ENCODE peak calls at places on chromosomes 7 and 10, in seven cellular contexts. One of them, this sample, is unnamed.

GRCh38 chr10:99457808-99458207 is 27.4 kb upstream of the GOT1 start:
- DNase-seq in trophoblast cell: no peak
- DNase-seq in mesendoderm: no peak
- DNase-seq in H9: no peak
- DNase-seq in IMR-90: peak
- DNase-seq in neuronal stem cell: no peak
- DNase-seq in H1: no peak
- DNase-seq in this sample: peak

GRCh38 chr10:6088721-6089333 is at the start of gene RBM17:
- DNase-seq in trophoblast cell: peak
- DNase-seq in neuronal stem cell: peak
- DNase-seq in H1: peak
- DNase-seq in H9: peak
- DNase-seq in mesendoderm: peak
- DNase-seq in IMR-90: peak
- DNase-seq in this sample: peak

GRCh38 chr7:133645870-133646492 is 393.1 kb downstream of the EXOC4 start:
- DNase-seq in H1: no peak
- DNase-seq in IMR-90: peak
- DNase-seq in mesendoderm: no peak
- DNase-seq in neuronal stem cell: no peak
- DNase-seq in trophoblast cell: no peak
- DNase-seq in H9: no peak
- DNase-seq in this sample: peak

GRCh38 chr10:99854860-99855259 is 72.4 kb downstream of the ABCC2 start:
- DNase-seq in H1: no peak
- DNase-seq in neuronal stem cell: no peak
- DNase-seq in trophoblast cell: peak
- DNase-seq in H9: no peak
- DNase-seq in mesendoderm: peak
- DNase-seq in IMR-90: peak
- DNase-seq in this sample: peak

GRCh38 chr10:67520924-67521520 is 175.0 kb downstream of the CTNNA3 start:
- DNase-seq in H9: peak
- DNase-seq in trophoblast cell: peak
- DNase-seq in H1: no peak
- DNase-seq in mesendoderm: peak
- DNase-seq in IMR-90: peak
- DNase-seq in neuronal stem cell: peak
- DNase-seq in this sample: peak

GRCh38 chr10:35890061-35890969 is 248.2 kb upstream of the FZD8 start:
- DNase-seq in H1: no peak
- DNase-seq in IMR-90: peak
- DNase-seq in trophoblast cell: no peak
- DNase-seq in mesendoderm: no peak
- DNase-seq in H9: no peak
- DNase-seq in neuronal stem cell: no peak
- DNase-seq in this sample: peak

GRCh38 chr10:3825244-3825643 is 40.2 kb upstream of the KLF6 start:
- DNase-seq in H9: no peak
- DNase-seq in IMR-90: peak
- DNase-seq in trophoblast cell: peak
- DNase-seq in H1: no peak
- DNase-seq in neuronal stem cell: no peak
- DNase-seq in mesendoderm: peak
- DNase-seq in this sample: peak

GRCh38 chr10:124745678-124746077 is 1.5 kb upstream of the FAM53B start:
- DNase-seq in H1: no peak
- DNase-seq in IMR-90: peak
- DNase-seq in trophoblast cell: peak
- DNase-seq in neuronal stem cell: no peak
- DNase-seq in mesendoderm: peak
- DNase-seq in H9: no peak
- DNase-seq in this sample: peak

GRCh38 chr10:58475322-58476277 is 37.1 kb upstream of the BICC1 start:
- DNase-seq in H9: no peak
- DNase-seq in IMR-90: peak
- DNase-seq in trophoblast cell: no peak
- DNase-seq in mesendoderm: peak
- DNase-seq in neuronal stem cell: no peak
- DNase-seq in H1: no peak
- DNase-seq in this sample: peak

GRCh38 chr10:61016007-61016406 is 72.0 kb upstream of the RHOBTB1 start:
- DNase-seq in mesendoderm: no peak
- DNase-seq in neuronal stem cell: no peak
- DNase-seq in H1: no peak
- DNase-seq in trophoblast cell: no peak
- DNase-seq in IMR-90: no peak
- DNase-seq in H9: no peak
- DNase-seq in this sample: no peak

GRCh38 chr10:95832216-95833037 is 75.3 kb upstream of the CC2D2B start:
- DNase-seq in mesendoderm: no peak
- DNase-seq in neuronal stem cell: no peak
- DNase-seq in IMR-90: no peak
- DNase-seq in H9: no peak
- DNase-seq in trophoblast cell: no peak
- DNase-seq in H1: no peak
- DNase-seq in this sample: no peak

GRCh38 chr10:88986549-88987242 is 3.9 kb upstream of the FAS start:
- DNase-seq in IMR-90: peak
- DNase-seq in trophoblast cell: peak
- DNase-seq in mesendoderm: peak
- DNase-seq in neuronal stem cell: peak
- DNase-seq in H9: no peak
- DNase-seq in H1: no peak
- DNase-seq in this sample: peak

GRCh38 chr7:55271069-55271468 is 94.1 kb upstream of the LANCL2 start:
- DNase-seq in trophoblast cell: peak
- DNase-seq in neuronal stem cell: no peak
- DNase-seq in mesendoderm: peak
- DNase-seq in H9: no peak
- DNase-seq in IMR-90: peak
- DNase-seq in H1: no peak
- DNase-seq in this sample: peak

DNA sequence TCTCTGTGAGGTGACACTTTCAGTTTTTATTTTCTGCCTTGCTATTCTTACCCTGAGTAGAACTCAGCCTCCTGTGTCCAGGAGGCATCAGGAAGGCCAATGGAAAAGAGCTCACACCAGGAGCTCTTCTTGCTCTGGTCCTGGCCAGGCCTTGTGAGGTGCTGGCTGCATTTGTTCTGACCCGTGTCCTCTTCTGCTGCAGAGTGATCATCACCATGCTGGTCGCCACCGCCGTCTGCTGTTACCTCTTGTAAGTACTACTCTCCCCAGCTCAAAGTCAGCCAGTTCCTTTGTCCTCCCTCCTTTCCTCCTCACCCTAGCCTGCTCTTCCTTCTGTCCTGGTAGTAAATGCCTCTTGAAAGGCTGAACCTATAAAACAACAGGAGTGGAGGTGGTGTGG is 1.6 kb downstream of the ATP6V0E2 start:
- DNase-seq in neuronal stem cell: no peak
- DNase-seq in mesendoderm: no peak
- DNase-seq in H9: peak
- DNase-seq in trophoblast cell: no peak
- DNase-seq in H1: no peak
- DNase-seq in IMR-90: no peak
- DNase-seq in this sample: no peak
- H2BK5ac ChIP-seq in neuronal stem cell: no peak
- H2BK5ac ChIP-seq in mesendoderm: no peak
- H2BK5ac ChIP-seq in H9: no peak
- H2BK5ac ChIP-seq in trophoblast cell: no peak
- H2BK5ac ChIP-seq in H1: no peak
- H2BK5ac ChIP-seq in IMR-90: no peak
- H2BK5ac ChIP-seq in this sample: no peak

GRCh38 chr7:4610768-4611467 is 71.2 kb upstream of the FOXK1 start:
- DNase-seq in mesendoderm: peak
- DNase-seq in trophoblast cell: peak
- DNase-seq in neuronal stem cell: peak
- DNase-seq in H1: no peak
- DNase-seq in IMR-90: peak
- DNase-seq in H9: peak
- DNase-seq in this sample: peak
- H3K23ac ChIP-seq in mesendoderm: no peak
- H3K23ac ChIP-seq in trophoblast cell: no peak
- H3K23ac ChIP-seq in neuronal stem cell: no peak
- H3K23ac ChIP-seq in H1: no peak
- H3K23ac ChIP-seq in IMR-90: no peak
- H3K23ac ChIP-seq in H9: no peak
- H3K23ac ChIP-seq in this sample: no peak

DNA sequence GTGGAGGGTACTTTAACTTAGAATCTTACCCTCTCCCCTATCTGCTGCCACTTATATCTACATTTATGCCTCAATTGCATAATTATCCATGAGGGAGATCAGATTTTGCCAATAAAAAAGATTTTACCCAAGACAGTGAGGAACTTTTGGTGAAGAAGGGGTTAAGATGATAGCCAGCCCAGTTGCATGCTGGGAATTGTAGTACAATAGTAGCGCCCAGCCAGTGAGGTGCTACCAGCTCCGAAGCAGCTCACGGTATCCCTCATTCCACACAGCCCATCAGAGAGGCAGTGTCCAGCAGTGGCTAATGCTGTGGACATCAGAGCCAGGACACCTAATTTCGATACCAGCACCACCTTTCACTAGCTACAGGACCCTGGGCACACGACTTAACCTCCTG is 5.9 kb upstream of the LGI1 start:
- DNase-seq in H9: peak
- DNase-seq in H1: no peak
- DNase-seq in neuronal stem cell: no peak
- DNase-seq in trophoblast cell: peak
- DNase-seq in IMR-90: peak
- DNase-seq in mesendoderm: peak
- DNase-seq in this sample: peak
- H2BK120ac ChIP-seq in H9: no peak
- H2BK120ac ChIP-seq in H1: no peak
- H2BK120ac ChIP-seq in neuronal stem cell: no peak
- H2BK120ac ChIP-seq in trophoblast cell: no peak
- H2BK120ac ChIP-seq in IMR-90: no peak
- H2BK120ac ChIP-seq in mesendoderm: no peak
- H2BK120ac ChIP-seq in this sample: no peak

GRCh38 chr7:108062250-108063014 is 59.5 kb upstream of the LAMB1 start:
- DNase-seq in neuronal stem cell: no peak
- DNase-seq in H9: no peak
- DNase-seq in trophoblast cell: no peak
- DNase-seq in H1: no peak
- DNase-seq in mesendoderm: no peak
- DNase-seq in IMR-90: peak
- DNase-seq in this sample: no peak
- H2BK5ac ChIP-seq in neuronal stem cell: no peak
- H2BK5ac ChIP-seq in H9: no peak
- H2BK5ac ChIP-seq in trophoblast cell: no peak
- H2BK5ac ChIP-seq in H1: no peak
- H2BK5ac ChIP-seq in mesendoderm: no peak
- H2BK5ac ChIP-seq in IMR-90: no peak
- H2BK5ac ChIP-seq in this sample: no peak

GRCh38 chr7:76357379-76358052 is 1.3 kb downstream of the YWHAG start:
- DNase-seq in H9: no peak
- DNase-seq in mesendoderm: no peak
- DNase-seq in IMR-90: no peak
- DNase-seq in neuronal stem cell: no peak
- DNase-seq in H1: no peak
- DNase-seq in trophoblast cell: peak
- DNase-seq in this sample: no peak
- H3K23ac ChIP-seq in H9: no peak
- H3K23ac ChIP-seq in mesendoderm: no peak
- H3K23ac ChIP-seq in IMR-90: peak
- H3K23ac ChIP-seq in neuronal stem cell: no peak
- H3K23ac ChIP-seq in H1: no peak
- H3K23ac ChIP-seq in trophoblast cell: no peak
- H3K23ac ChIP-seq in this sample: no peak

GRCh38 chr10:132783165-132783736 is 2.7 kb downstream of the NKX6-2 start:
- DNase-seq in H1: no peak
- DNase-seq in mesendoderm: no peak
- DNase-seq in IMR-90: no peak
- DNase-seq in H9: no peak
- DNase-seq in trophoblast cell: no peak
- DNase-seq in neuronal stem cell: peak
- DNase-seq in this sample: no peak

GRCh38 chr10:132781556-132781955 is 4.4 kb downstream of the NKX6-2 start:
- DNase-seq in H9: no peak
- DNase-seq in neuronal stem cell: no peak
- DNase-seq in H1: no peak
- DNase-seq in trophoblast cell: no peak
- DNase-seq in IMR-90: no peak
- DNase-seq in mesendoderm: no peak
- DNase-seq in this sample: no peak

GRCh38 chr10:132779850-132780249 is 6.1 kb downstream of the NKX6-2 start:
- DNase-seq in H1: no peak
- DNase-seq in H9: no peak
- DNase-seq in neuronal stem cell: no peak
- DNase-seq in mesendoderm: no peak
- DNase-seq in trophoblast cell: no peak
- DNase-seq in IMR-90: no peak
- DNase-seq in this sample: no peak

GRCh38 chr10:132777441-132777840 is 8.5 kb downstream of the NKX6-2 start:
- DNase-seq in H1: no peak
- DNase-seq in mesendoderm: no peak
- DNase-seq in neuronal stem cell: no peak
- DNase-seq in IMR-90: no peak
- DNase-seq in H9: no peak
- DNase-seq in trophoblast cell: no peak
- DNase-seq in this sample: no peak

DNA sequence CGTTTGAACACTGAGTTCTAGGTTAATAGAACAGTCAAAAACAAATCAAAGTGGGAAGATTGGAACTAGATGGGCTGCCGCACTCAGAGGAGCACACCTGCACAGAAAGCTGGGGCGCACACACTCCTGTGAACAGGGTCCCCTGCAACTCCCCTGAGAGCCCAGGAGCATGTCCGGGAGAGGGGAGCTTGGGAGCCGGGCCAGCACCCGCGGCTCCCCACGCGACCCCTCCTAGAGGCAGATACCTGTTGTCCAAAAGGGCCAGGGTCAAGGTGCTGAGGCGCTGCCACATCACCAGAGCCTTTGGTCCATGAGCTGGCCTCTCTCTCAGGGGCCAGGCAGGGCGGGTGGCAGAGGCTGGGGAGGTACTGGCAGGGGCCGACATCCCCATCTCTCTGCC is 5.6 kb downstream of the NKX6-2 start:
- DNase-seq in H1: no peak
- DNase-seq in IMR-90: no peak
- DNase-seq in trophoblast cell: no peak
- DNase-seq in H9: no peak
- DNase-seq in neuronal stem cell: no peak
- DNase-seq in mesendoderm: no peak
- DNase-seq in this sample: no peak
- H2BK120ac ChIP-seq in H1: no peak
- H2BK120ac ChIP-seq in IMR-90: no peak
- H2BK120ac ChIP-seq in trophoblast cell: no peak
- H2BK120ac ChIP-seq in H9: no peak
- H2BK120ac ChIP-seq in neuronal stem cell: no peak
- H2BK120ac ChIP-seq in mesendoderm: no peak
- H2BK120ac ChIP-seq in this sample: no peak